ENCODE peak calls at places on chromosome 21, in four cellular contexts. K, M, Q and C are unnamed samples.
A peak's percentile ranks its signal among the peaks of the same experiment; 100 is the strongest.

GRCh38 chr21:23401278-23401677 is 2206.0 kb downstream of the MRPL39 start:
- DNase-seq in K (no peak), M (no peak), Q (no peak), C (no peak)

GRCh38 chr21:38954450-38955059 is 148.8 kb downstream of the ETS2 start:
- DNase-seq in K (no peak), M (no peak), Q (peak; percentile 30), C (no peak)

GRCh38 chr21:36704958-36705678 is 6.2 kb downstream of the SIM2 start:
- DNase-seq in K (no peak), M (no peak), Q (no peak), C (no peak)

GRCh38 chr21:14712121-14712520 is 166.0 kb upstream of the SAMSN1 start:
- DNase-seq in K (no peak), M (no peak), Q (no peak), C (no peak)

GRCh38 chr21:30257773-30258172 is 25.0 kb downstream of the KRTAP24-1 start:
- DNase-seq in K (no peak), M (no peak), Q (no peak), C (no peak)

GRCh38 chr21:45973475-45974072 is 8.0 kb upstream of the COL6A1 start:
- DNase-seq in K (peak; percentile 79), M (peak; percentile 93), Q (peak; percentile 73), C (no peak)

GRCh38 chr21:36163780-36164426 is 7.3 kb downstream of the DOP1B start:
- DNase-seq in K (no peak), M (no peak), Q (no peak), C (no peak)

GRCh38 chr21:46154155-46154954 is 1.0 kb downstream of the FTCD start:
- DNase-seq in K (no peak), M (peak; percentile 59), Q (peak; percentile 12), C (peak; percentile 77)

GRCh38 chr21:36454079-36454478 is 25.8 kb downstream of the CLDN14 start:
- DNase-seq in K (no peak), M (no peak), Q (peak; percentile 49), C (no peak)

GRCh38 chr21:45970674-45971486 is 10.7 kb upstream of the COL6A1 start:
- DNase-seq in K (peak; percentile 26), M (peak; percentile 79), Q (peak; percentile 59), C (no peak)

GRCh38 chr21:44579833-44580144 is 615 bp downstream of the KRTAP10-5 start:
- DNase-seq in K (no peak), M (no peak), Q (no peak), C (no peak)

GRCh38 chr21:44702111-44702972 is 5.4 kb downstream of the KRTAP10-12 start:
- DNase-seq in K (no peak), M (peak; percentile 31), Q (no peak), C (peak; percentile 93)

GRCh38 chr21:32134441-32135159 is 144.2 kb downstream of the MIS18A start:
- DNase-seq in K (no peak), M (no peak), Q (no peak), C (no peak)

GRCh38 chr21:32604484-32604883 is 7.7 kb downstream of the CFAP298 start:
- DNase-seq in K (no peak), M (no peak), Q (no peak), C (no peak)

GRCh38 chr21:46172863-46173528 is 11.3 kb downstream of the SPATC1L start:
- DNase-seq in K (no peak), M (peak; percentile 31), Q (no peak), C (peak; percentile 93)

GRCh38 chr21:31524140-31524539 is 135.4 kb upstream of the SOD1 start:
- DNase-seq in K (no peak), M (no peak), Q (no peak), C (no peak)

GRCh38 chr21:14995695-14996490 is 68.9 kb downstream of the NRIP1 start:
- DNase-seq in K (no peak), M (no peak), Q (no peak), C (no peak)

GRCh38 chr21:44366586-44367211 is 13.3 kb downstream of the TRPM2 start:
- DNase-seq in K (no peak), M (peak; percentile 38), Q (no peak), C (no peak)

GRCh38 chr21:46253610-46254124 is 25.1 kb upstream of the LSS start:
- DNase-seq in K (peak; percentile 37), M (no peak), Q (no peak), C (no peak)

GRCh38 chr21:15686506-15686905 is 43.3 kb upstream of the USP25 start:
- DNase-seq in K (no peak), M (no peak), Q (no peak), C (no peak)

GRCh38 chr21:29655577-29655976 is 284.2 kb downstream of the GRIK1 start:
- DNase-seq in K (no peak), M (no peak), Q (no peak), C (no peak)

GRCh38 chr21:25097648-25098047 is 509.6 kb downstream of the MRPL39 start:
- DNase-seq in K (no peak), M (no peak), Q (no peak), C (no peak)

GRCh38 chr21:45636921-45637646 is 6.4 kb upstream of the PCBP3 start:
- DNase-seq in K (no peak), M (no peak), Q (no peak), C (peak; percentile 95)

GRCh38 chr21:31282095-31282709 is 61.9 kb downstream of the TIAM1 start:
- DNase-seq in K (no peak), M (no peak), Q (no peak), C (no peak)

GRCh38 chr21:45769239-45769758 is 125.8 kb downstream of the PCBP3 start:
- DNase-seq in K (peak; percentile 18), M (no peak), Q (no peak), C (no peak)

GRCh38 chr21:45894107-45894810 is 87.3 kb upstream of the COL6A1 start:
- DNase-seq in K (no peak), M (no peak), Q (no peak), C (no peak)

GRCh38 chr21:29403291-29403690 is 104.6 kb downstream of the BACH1 start:
- DNase-seq in K (no peak), M (no peak), Q (no peak), C (no peak)

GRCh38 chr21:37862536-37862935 is 53.7 kb downstream of the KCNJ6 start:
- DNase-seq in K (peak; percentile 4), M (no peak), Q (no peak), C (peak; percentile 49)

GRCh38 chr21:25457411-25457810 is 149.9 kb downstream of the MRPL39 start:
- DNase-seq in K (peak; percentile 42), M (no peak), Q (no peak), C (no peak)

GRCh38 chr21:34086887-34087306 is 13.5 kb downstream of the MRPS6 start:
- DNase-seq in K (peak; percentile 14), M (no peak), Q (no peak), C (no peak)
- H3K4me1 ChIP-seq in K (peaks cover 48% of the 10 kb centered on the region), M (peaks cover 47% of the 10 kb centered on the region), Q (peaks cover 27% of the 10 kb centered on the region), C (peaks cover 28% of the 10 kb centered on the region)

GRCh38 chr21:28091500-28091899 is 901.2 kb downstream of the LTN1 start:
- DNase-seq in K (no peak), M (no peak), Q (no peak), C (no peak)
- H3K4me3 ChIP-seq in K (no peak overlapping the region), M (peak overlapping the region; percentile 62), Q (no peak overlapping the region), C (no peak overlapping the region)

GRCh38 chr21:20997633-20998455 is at the start of gene NCAM2:
- DNase-seq in K (peak; percentile 57), M (peak; percentile 73), Q (peak; percentile 76), C (no peak)
- H3K27me3 ChIP-seq in K (peaks cover 4% of the 10 kb centered on the region), M (no peaks in the 10 kb centered on the region), Q (no peaks in the 10 kb centered on the region), C (no peaks in the 10 kb centered on the region)

GRCh38 chr21:27476696-27477095 is 509.8 kb upstream of the ADAMTS5 start:
- DNase-seq in K (no peak), M (no peak), Q (no peak), C (no peak)

GRCh38 chr21:27477321-27477720 is 510.4 kb upstream of the ADAMTS5 start:
- DNase-seq in K (no peak), M (no peak), Q (no peak), C (no peak)

GRCh38 chr21:27480841-27481261 is 514.0 kb upstream of the ADAMTS5 start:
- DNase-seq in K (no peak), M (no peak), Q (no peak), C (no peak)

GRCh38 chr21:27475363-27475955 is 508.6 kb upstream of the ADAMTS5 start:
- DNase-seq in K (no peak), M (no peak), Q (no peak), C (no peak)
- H3K4me1 ChIP-seq in K (no peaks in the 10 kb centered on the region), M (no peaks in the 10 kb centered on the region), Q (no peaks in the 10 kb centered on the region), C (peaks cover 11% of the 10 kb centered on the region)

GRCh38 chr21:41712730-41713129 is 54.1 kb downstream of the RIPK4 start:
- DNase-seq in K (no peak), M (no peak), Q (no peak), C (no peak)
- H3K4me3 ChIP-seq in K (no peak overlapping the region), M (no peak overlapping the region), Q (no peak overlapping the region), C (no peak overlapping the region)

GRCh38 chr21:34344058-34344425 is 19.8 kb upstream of the KCNE2 start:
- DNase-seq in K (no peak), M (no peak), Q (no peak), C (no peak)

GRCh38 chr21:34340062-34340461 is 23.7 kb upstream of the KCNE2 start:
- DNase-seq in K (no peak), M (no peak), Q (no peak), C (no peak)

GRCh38 chr21:34343347-34344057 is 20.3 kb upstream of the KCNE2 start:
- DNase-seq in K (no peak), M (peak; percentile 31), Q (no peak), C (no peak)

GRCh38 chr21:34344584-34344983 is 19.2 kb upstream of the KCNE2 start:
- DNase-seq in K (no peak), M (no peak), Q (no peak), C (no peak)

DNA sequence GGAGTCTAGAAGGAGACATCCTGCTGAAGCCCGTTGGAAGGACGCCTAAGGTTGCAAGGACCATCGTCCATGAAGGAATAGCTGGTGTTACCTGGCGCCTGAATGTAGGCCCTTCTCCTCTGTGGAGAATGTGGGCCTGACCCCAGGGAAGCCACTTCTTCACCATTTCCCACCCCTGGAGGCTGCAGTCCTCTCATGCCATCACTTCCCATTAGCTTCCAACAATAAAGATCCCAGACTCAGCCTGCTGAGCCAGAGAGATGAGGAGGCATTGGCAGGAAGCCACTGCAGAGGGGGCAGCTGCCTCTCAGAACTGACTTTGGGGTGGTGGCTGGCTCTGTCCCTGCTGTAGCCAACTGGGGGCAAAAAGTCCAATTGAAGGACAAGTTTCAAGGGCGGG is 21.3 kb upstream of the KCNE2 start:
- DNase-seq in K (no peak), M (no peak), Q (no peak), C (no peak)
- H3K27me3 ChIP-seq in K (no peaks in the 10 kb centered on the region), M (no peaks in the 10 kb centered on the region), Q (no peaks in the 10 kb centered on the region), C (no peaks in the 10 kb centered on the region)

DNA sequence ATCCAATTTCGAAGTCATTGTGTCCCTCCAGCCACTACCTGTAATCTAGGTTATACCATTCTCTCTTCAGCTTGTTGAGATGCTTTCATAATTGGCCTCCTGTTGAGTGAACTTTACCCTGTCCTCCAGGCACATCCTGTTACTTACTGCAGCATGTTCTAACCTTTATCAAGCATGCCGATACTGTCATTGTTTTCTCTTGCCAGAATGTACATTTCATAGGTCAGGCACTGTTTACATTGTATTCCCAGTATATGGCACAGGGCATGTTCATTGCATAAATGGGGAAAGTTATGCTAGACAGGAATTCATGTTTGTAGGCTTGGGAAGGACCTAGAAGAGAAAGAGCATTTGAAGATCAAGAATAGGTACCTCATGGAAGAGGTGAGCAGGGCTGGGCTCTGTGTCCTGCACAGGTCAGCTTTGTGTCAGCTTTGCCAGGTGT is 10.2 kb downstream of the CXADR start:
- DNase-seq in K (no peak), M (no peak), Q (no peak), C (no peak)
- H3K4me1 ChIP-seq in K (no peaks in the 10 kb centered on the region), M (no peaks in the 10 kb centered on the region), Q (peaks cover 28% of the 10 kb centered on the region), C (no peaks in the 10 kb centered on the region)

GRCh38 chr21:20999567-21000169 is 1.5 kb downstream of the NCAM2 start:
- DNase-seq in K (no peak), M (no peak), Q (no peak), C (no peak)
- H3K4me3 ChIP-seq in K (no peak overlapping the region), M (no peak overlapping the region), Q (no peak overlapping the region), C (no peak overlapping the region)